ENCODE peak calls at places on chromosomes 13 and 19, in four cellular contexts. B is activated T-cell treated with anti-CD3 and anti-CD28 coated beads, Interleukin-2, amount 50 U/mL, for 4 hours; C is fibroblast of the aortic adventitia; M is left ventricle myocardium inferior. I is an unnamed sample.
A peak's percentile ranks its signal among the peaks of the same experiment; 100 is the strongest.

GRCh38 chr19:51971624-51972023 is 15.0 kb downstream of the ZNF350 start:
- DNase-seq in M (no peak), C (peak; percentile 22), B (no peak), I (no peak)

GRCh38 chr13:50513528-50513863 is 330.0 kb downstream of the DLEU7 start:
- DNase-seq in M (no peak), C (no peak), B (no peak), I (no peak)

GRCh38 chr19:54558339-54558738 is 15.3 kb upstream of the LILRA2 start:
- DNase-seq in C (no peak), M (no peak), B (no peak), I (no peak)

GRCh38 chr13:75785130-75785529 is 149.0 kb downstream of the LMO7 start:
- DNase-seq in C (peak; percentile 75), M (no peak), B (no peak), I (no peak)

GRCh38 chr19:47226426-47227346 is 4.3 kb downstream of the BBC3 start:
- DNase-seq in B (no peak), M (peak; percentile 89), C (peak; percentile 76), I (peak; percentile 94)

GRCh38 chr19:31960474-31960873 is 384.9 kb upstream of the ZNF507 start:
- DNase-seq in C (no peak), B (no peak), M (no peak), I (no peak)

GRCh38 chr19:11202488-11203193 is 5.3 kb upstream of the KANK2 start:
- DNase-seq in C (no peak), M (no peak), B (no peak), I (no peak)

GRCh38 chr19:40721936-40722661 is 5.2 kb downstream of the ITPKC start:
- DNase-seq in C (no peak), B (no peak), M (no peak), I (no peak)

GRCh38 chr13:108963846-108964600 is 334.6 kb downstream of the MYO16 start:
- DNase-seq in M (no peak), C (peak; percentile 59), B (no peak), I (no peak)

GRCh38 chr19:35462476-35462953 is 14.5 kb downstream of the FFAR2 start:
- DNase-seq in C (no peak), M (no peak), B (no peak), I (no peak)

GRCh38 chr19:58575183-58576041 is 2.3 kb upstream of the MZF1 start:
- DNase-seq in M (peak; percentile 92), C (peak; percentile 90), B (peak; percentile 64), I (peak; percentile 83)

GRCh38 chr19:41646589-41647204 is 19.8 kb upstream of the CEACAM4 start:
- DNase-seq in C (peak; percentile 2), B (peak; percentile 36), M (no peak), I (no peak)

GRCh38 chr13:36998624-36999041 is 507 bp downstream of the ALG5 start:
- DNase-seq in C (no peak), B (peak; percentile 10), M (peak; percentile 18), I (peak; percentile 16)

GRCh38 chr13:75372517-75372916 is 109.5 kb downstream of the TBC1D4 start:
- DNase-seq in B (no peak), C (peak; percentile 78), M (no peak), I (no peak)

GRCh38 chr13:21590231-21590630 is 13.7 kb downstream of the MICU2 start:
- DNase-seq in M (no peak), B (no peak), C (no peak), I (no peak)

GRCh38 chr13:44188257-44188656 is 185.4 kb upstream of the SERP2 start:
- DNase-seq in M (no peak), B (no peak), C (peak; percentile 56), I (no peak)

GRCh38 chr19:12913871-12914690 is 5.0 kb downstream of the SYCE2 start:
- DNase-seq in C (no peak), M (no peak), B (peak; percentile 38), I (peak; percentile 80)

GRCh38 chr19:13839193-13839937 is 37.6 kb upstream of the NANOS3 start:
- DNase-seq in M (peak; percentile 95), B (peak; percentile 86), C (peak; percentile 83), I (peak; percentile 83)